ENCODE peak calls at places on chromosomes 16 and 17, in four cellular contexts. C is H1, F is IMR-90, K is mesendoderm. S is an unnamed sample.

GRCh38 chr16:28915181-28915580 is 9.9 kb downstream of the RABEP2 start:
- DNase-seq in K (no peak), C (no peak), F (peak), S (no peak)

GRCh38 chr17:49482144-49482817 is 12.8 kb upstream of the NGFR start:
- DNase-seq in F (peak), C (no peak), K (no peak), S (no peak)

GRCh38 chr17:81457917-81458555 is 54.6 kb downstream of the ACTG1 start:
- DNase-seq in C (no peak), K (peak), F (no peak), S (no peak)

GRCh38 chr16:19700319-19700781 is 17.7 kb downstream of the KNOP1 start:
- DNase-seq in F (peak), K (no peak), C (no peak), S (no peak)

GRCh38 chr16:89034573-89034961 is 57.6 kb upstream of the CBFA2T3 start:
- DNase-seq in F (no peak), K (no peak), C (no peak), S (no peak)

GRCh38 chr17:2137342-2138098 is 82.6 kb downstream of the HIC1 start:
- DNase-seq in F (peak), K (peak), C (peak), S (peak)

GRCh38 chr17:40538019-40538935 is 27.0 kb downstream of the CCR7 start:
- DNase-seq in C (no peak), F (peak), K (no peak), S (no peak)

GRCh38 chr17:69597898-69598692 is 183.6 kb downstream of the MAP2K6 start:
- DNase-seq in K (no peak), C (no peak), F (peak), S (no peak)

GRCh38 chr17:18026408-18026776 is 12.6 kb downstream of the ATPAF2 start:
- DNase-seq in K (no peak), C (no peak), F (peak), S (no peak)

GRCh38 chr17:11272191-11272590 is 31.2 kb downstream of the SHISA6 start:
- DNase-seq in K (no peak), C (no peak), F (no peak), S (no peak)
- H3K56ac ChIP-seq in K (no peak), C (no peak), F (no peak), S (no peak)

GRCh38 chr16:84226026-84226425 is 13.8 kb downstream of the KCNG4 start:
- DNase-seq in K (no peak), C (no peak), F (no peak), S (no peak)
- H3K56ac ChIP-seq in K (no peak), C (no peak), F (no peak), S (no peak)

DNA sequence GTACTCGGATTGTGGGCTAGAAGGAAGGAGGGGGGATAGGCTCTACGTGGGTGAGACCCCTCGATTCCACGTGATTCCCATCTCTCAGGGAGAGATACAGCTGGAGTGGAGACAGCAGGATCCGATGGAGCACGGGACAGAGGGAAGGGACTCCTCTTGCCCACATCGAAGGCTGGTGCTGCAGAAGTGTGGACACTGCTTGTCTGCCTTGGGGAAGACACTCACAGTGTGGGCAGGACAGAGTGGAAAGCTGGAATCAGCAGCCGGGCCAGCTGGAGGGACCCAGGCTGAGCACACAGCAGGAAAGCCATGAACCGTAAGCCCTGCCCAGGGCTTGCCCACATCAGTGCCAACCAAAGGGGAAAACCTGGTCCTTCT is 42.1 kb upstream of the RPH3AL start:
- DNase-seq in F (no peak), K (no peak), C (no peak), S (no peak)
- H3K56ac ChIP-seq in F (no peak), K (no peak), C (no peak), S (no peak)

DNA sequence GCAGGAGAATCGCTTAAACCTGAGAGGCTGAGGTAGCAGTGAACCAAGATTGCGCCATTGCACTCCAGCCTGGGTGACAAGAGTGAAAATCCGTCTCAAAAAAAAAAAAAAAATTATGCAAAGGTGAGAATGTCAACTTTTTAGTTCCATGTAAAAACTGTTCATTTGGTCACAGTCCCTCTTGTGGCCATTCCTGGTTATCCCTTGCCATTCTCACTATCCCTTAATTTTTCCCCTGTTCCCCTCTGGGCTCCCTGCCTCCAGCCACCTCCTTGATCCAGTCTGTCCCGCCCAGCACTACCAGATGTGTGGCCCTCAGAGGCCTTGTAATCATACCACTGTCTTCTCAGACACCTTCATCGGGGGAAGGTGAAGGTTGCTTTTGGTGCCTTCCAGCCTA is 23.4 kb downstream of the DCAF7 start:
- DNase-seq in K (peak), C (no peak), F (no peak), S (no peak)
- H3K56ac ChIP-seq in K (no peak), C (no peak), F (no peak), S (no peak)

GRCh38 chr16:62408760-62409159 is 372.5 kb upstream of the CDH8 start:
- DNase-seq in F (no peak), K (peak), C (peak), S (peak)

GRCh38 chr16:62404857-62405611 is 368.8 kb upstream of the CDH8 start:
- DNase-seq in C (peak), K (no peak), F (no peak), S (peak)

DNA sequence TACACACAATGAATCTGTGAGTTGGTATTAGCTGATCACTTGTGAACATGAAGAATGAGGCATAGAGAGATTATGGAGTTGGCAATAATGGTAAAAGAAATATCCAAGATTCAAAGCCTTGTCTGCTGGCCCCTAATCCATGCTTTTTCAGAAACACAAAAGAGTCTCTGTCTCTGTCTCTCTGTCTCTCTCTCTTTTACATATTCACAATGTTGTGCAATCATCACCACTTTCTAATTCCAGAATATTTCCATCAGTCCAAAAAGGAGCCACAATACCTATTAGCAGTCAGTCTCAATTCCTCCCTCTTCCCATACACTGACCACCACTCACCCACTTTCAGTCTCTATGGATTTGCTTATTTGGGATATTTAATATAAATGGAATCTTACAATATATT is 370.1 kb upstream of the CDH8 start:
- DNase-seq in F (no peak), K (no peak), C (no peak), S (no peak)
- H3K56ac ChIP-seq in F (no peak), K (no peak), C (no peak), S (no peak)

DNA sequence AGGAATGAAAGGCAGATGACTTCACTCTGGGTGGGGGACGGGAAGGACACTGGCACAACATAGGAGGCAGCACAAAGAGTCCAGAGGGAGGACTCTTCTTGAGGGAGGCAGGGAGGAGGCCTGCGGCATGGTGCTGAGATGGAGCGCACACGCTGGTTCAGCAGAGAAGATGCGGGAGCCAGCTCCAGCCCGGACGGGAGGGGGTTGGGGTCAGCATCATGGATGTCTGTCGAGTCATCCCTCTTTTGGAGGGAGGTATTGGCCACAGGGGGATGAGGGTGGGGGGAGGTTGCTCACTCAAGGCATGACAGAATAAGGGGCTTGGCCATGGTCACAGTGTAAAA is 19.3 kb downstream of the DCAKD start:
- DNase-seq in K (no peak), F (no peak), C (no peak), S (no peak)
- H3K56ac ChIP-seq in K (no peak), F (no peak), C (no peak), S (no peak)

DNA sequence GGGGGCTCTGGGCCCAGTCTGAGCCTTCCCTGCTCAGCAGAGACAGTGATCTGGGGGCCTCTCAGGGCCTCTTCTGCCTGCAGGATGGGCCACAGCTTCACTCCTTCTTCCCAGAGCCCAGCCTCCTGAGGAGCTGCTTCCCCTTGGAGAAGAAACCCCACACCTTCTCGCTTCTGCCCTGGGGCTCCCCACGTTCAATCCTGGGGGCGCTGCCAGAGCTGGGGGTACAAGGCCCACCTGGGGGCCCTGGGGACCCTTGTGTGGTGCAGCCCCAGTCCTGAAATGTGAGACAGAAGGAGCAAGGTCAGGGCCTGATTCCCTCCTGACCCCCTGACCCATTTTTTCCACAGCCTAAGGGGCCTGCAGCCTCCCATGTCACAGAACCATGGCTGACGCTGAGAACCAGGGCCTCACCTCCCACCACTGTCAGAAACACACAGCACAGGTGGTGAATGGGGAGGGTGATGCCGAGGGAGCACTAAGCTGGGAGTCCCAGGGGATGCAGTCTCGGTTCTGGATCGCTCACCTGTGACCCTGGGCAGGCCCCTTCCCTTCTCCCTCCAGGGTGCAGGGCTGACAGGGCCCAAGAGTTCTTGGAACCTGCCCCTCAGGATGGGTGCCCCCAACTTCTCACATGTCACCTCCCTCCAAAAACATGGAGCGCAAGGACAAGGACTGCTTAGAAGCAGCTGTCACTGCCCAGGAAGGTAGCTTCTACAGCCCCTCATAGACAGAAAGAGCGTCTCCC is 21.6 kb upstream of the MPO start:
- DNase-seq in F (no peak), C (peak), K (no peak), S (no peak)
- H3K56ac ChIP-seq in F (no peak), C (no peak), K (no peak), S (no peak)

DNA sequence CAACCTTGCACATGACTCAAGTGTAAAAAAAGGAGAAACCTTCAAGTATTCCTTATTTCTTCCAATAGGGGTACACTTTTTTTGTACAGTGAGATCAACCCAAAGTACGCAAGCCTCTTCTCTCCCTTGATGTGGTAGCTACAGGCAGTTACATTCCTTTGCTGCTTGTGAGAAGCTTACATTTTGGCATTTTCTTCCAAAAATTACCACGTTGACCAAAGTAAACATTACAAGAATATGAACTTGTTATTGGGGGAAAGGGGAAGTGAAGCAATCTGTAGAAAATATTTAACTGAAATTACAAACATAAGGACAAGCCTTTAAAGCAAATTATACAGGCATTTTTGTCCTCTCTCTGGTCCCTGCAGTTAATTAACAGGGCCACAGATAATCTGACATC is 97.0 kb upstream of the TOB1 start:
- DNase-seq in F (no peak), K (no peak), C (no peak), S (no peak)
- H3K56ac ChIP-seq in F (no peak), K (no peak), C (no peak), S (no peak)

GRCh38 chr17:61694095-61694494 is 103.1 kb upstream of the NACA2 start:
- DNase-seq in F (no peak), C (no peak), K (no peak), S (no peak)
- H3K56ac ChIP-seq in F (no peak), C (no peak), K (no peak), S (no peak)

GRCh38 chr16:30766922-30767284 is 4.8 kb downstream of the RNF40 start:
- DNase-seq in F (no peak), K (no peak), C (no peak), S (no peak)
- H3K56ac ChIP-seq in F (no peak), K (no peak), C (no peak), S (no peak)

S was measured in H9.